ENCODE peak calls at places on chromosomes 3 and 15, in four cellular contexts. F, W, J and D are unnamed samples.

GRCh38 chr15:78933187-78934062 is 11.4 kb downstream of the CTSH start:
- DNase-seq in W (no peak), F (no peak), J (no peak), D (no peak)

GRCh38 chr3:57110797-57111196 is 50.3 kb downstream of the SPATA12 start:
- DNase-seq in W (no peak), J (no peak), F (no peak), D (no peak)

GRCh38 chr15:58864602-58865419 is 68.7 kb downstream of the SLTM start:
- DNase-seq in W (peak; percentile 32), J (peak; percentile 3), F (peak; percentile 68), D (peak; percentile 44)

GRCh38 chr3:27722957-27723802 is 1.1 kb upstream of the EOMES start:
- DNase-seq in F (no peak), W (peak; percentile 40), J (no peak), D (no peak)

GRCh38 chr3:167739190-167739589 is 3.7 kb downstream of the SERPINI1 start:
- DNase-seq in J (no peak), W (no peak), F (no peak), D (no peak)

GRCh38 chr3:110799236-110799635 is 272.4 kb upstream of the NECTIN3 start:
- DNase-seq in J (no peak), F (no peak), W (no peak), D (no peak)

GRCh38 chr3:149833241-149833640 is 20.2 kb downstream of the RNF13 start:
- DNase-seq in J (no peak), F (no peak), W (no peak), D (no peak)

GRCh38 chr3:25424238-25425013 is 3.6 kb upstream of the RARB start:
- DNase-seq in F (no peak), W (no peak), J (no peak), D (no peak)

GRCh38 chr15:37289109-37289765 is 188.9 kb upstream of the MEIS2 start:
- DNase-seq in W (no peak), F (no peak), J (no peak), D (no peak)

GRCh38 chr15:69760263-69760855 is 307.7 kb downstream of the RPLP1 start:
- DNase-seq in W (no peak), J (no peak), F (no peak), D (no peak)

GRCh38 chr3:27545061-27545460 is 60.9 kb upstream of the SLC4A7 start:
- DNase-seq in W (no peak), F (no peak), J (no peak), D (no peak)

GRCh38 chr3:106119691-106120090 is 250.9 kb upstream of the CBLB start:
- DNase-seq in W (no peak), J (no peak), F (no peak), D (no peak)

GRCh38 chr3:23948761-23949160 is 3.7 kb downstream of the NR1D2 start:
- DNase-seq in F (no peak), W (no peak), J (no peak), D (no peak)

GRCh38 chr15:67824900-67825879 is at the start of gene SKOR1:
- DNase-seq in W (peak; percentile 73), J (no peak), F (no peak), D (peak; percentile 64)

GRCh38 chr15:75713338-75713895 is 769 bp upstream of the CSPG4 start:
- DNase-seq in F (no peak), W (no peak), J (no peak), D (no peak)

GRCh38 chr3:196227086-196227485 is 10.8 kb downstream of the SLC51A start:
- DNase-seq in W (no peak), F (no peak), J (no peak), D (no peak)

GRCh38 chr15:91304794-91305193 is 204.7 kb downstream of the SV2B start:
- DNase-seq in J (no peak), F (no peak), W (no peak), D (no peak)

GRCh38 chr3:168047190-168047795 is 48.4 kb downstream of the GOLIM4 start:
- DNase-seq in F (no peak), J (peak; percentile 37), W (peak; percentile 52), D (peak; percentile 47)

GRCh38 chr3:61985020-61985419 is 388.3 kb downstream of the FEZF2 start:
- DNase-seq in J (no peak), F (no peak), W (no peak), D (no peak)

GRCh38 chr3:187750513-187751123 is 5.3 kb upstream of the BCL6 start:
- DNase-seq in W (no peak), F (no peak), J (no peak), D (no peak)

GRCh38 chr3:158918008-158918407 is 116.2 kb downstream of the MFSD1 start:
- DNase-seq in W (peak; percentile 26), F (no peak), J (no peak), D (peak; percentile 24)

GRCh38 chr3:134772591-134772990 is 22.5 kb upstream of the EPHB1 start:
- DNase-seq in F (no peak), W (no peak), J (no peak), D (no peak)

GRCh38 chr15:66101715-66102395 is 151.7 kb downstream of the MEGF11 start:
- DNase-seq in W (no peak), J (no peak), F (no peak), D (no peak)

GRCh38 chr3:159265705-159266104 is 463.9 kb downstream of the MFSD1 start:
- DNase-seq in J (no peak), W (no peak), F (no peak), D (no peak)

GRCh38 chr3:17645074-17645698 is 97.2 kb downstream of the TBC1D5 start:
- DNase-seq in J (peak; percentile 27), F (no peak), W (no peak), D (no peak)

GRCh38 chr3:44045476-44046275 is 196.0 kb upstream of the TOPAZ1 start:
- DNase-seq in W (peak; percentile 75), F (no peak), J (no peak), D (peak; percentile 74)

GRCh38 chr3:129793356-129793755 is 100.2 kb downstream of the TMCC1 start:
- DNase-seq in F (no peak), W (peak; percentile 19), J (no peak), D (no peak)

GRCh38 chr15:72797338-72797689 is 13.8 kb upstream of the ADPGK start:
- DNase-seq in F (no peak), J (no peak), W (no peak), D (no peak)

GRCh38 chr15:85611361-85611760 is 183.4 kb downstream of the KLHL25 start:
- DNase-seq in F (no peak), J (no peak), W (no peak), D (no peak)

DNA sequence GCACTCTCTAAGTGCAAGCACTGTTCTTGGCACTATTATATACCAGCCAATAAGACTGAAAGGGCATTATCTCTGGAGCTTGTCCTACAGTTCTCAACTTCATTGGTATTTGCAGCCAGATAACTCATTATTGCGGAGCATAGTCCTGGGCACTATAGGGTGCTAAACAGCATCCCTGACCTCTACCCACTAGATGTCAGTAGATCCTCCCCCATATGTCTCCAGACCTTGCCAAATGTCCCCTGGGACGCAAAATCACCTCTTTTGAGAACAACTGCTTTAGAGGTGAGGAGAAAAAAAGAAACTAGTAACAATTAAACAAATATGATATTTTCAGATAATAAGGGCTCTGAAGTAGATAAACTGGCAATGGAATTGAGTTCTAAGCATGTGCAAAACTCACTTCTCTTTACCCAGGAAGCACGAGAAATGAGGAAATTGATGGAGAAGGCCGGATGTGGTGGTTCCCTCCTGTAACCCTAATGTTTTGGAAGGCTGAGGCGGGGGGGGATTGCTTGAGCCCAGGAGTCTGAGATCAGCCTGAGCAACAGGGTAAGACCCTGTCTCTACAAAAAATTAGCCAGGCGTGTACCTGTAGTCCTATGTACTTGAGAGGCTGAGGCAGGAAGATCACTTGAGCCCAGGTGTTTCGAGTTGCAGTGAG is 61.4 kb downstream of the FRMD4B start:
- DNase-seq in W (no peak), F (no peak), J (no peak), D (no peak)
- TF ChIP-seq CTCF in W (peak; percentile 65), F (no peak), J (no peak), D (peak; percentile 40)

GRCh38 chr3:49120096-49120437 is 556 bp downstream of the USP19 start:
- DNase-seq in F (no peak), J (no peak), W (peak; percentile 48), D (no peak)
- TF ChIP-seq CTCF in F (no peak), J (no peak), W (no peak), D (no peak)

DNA sequence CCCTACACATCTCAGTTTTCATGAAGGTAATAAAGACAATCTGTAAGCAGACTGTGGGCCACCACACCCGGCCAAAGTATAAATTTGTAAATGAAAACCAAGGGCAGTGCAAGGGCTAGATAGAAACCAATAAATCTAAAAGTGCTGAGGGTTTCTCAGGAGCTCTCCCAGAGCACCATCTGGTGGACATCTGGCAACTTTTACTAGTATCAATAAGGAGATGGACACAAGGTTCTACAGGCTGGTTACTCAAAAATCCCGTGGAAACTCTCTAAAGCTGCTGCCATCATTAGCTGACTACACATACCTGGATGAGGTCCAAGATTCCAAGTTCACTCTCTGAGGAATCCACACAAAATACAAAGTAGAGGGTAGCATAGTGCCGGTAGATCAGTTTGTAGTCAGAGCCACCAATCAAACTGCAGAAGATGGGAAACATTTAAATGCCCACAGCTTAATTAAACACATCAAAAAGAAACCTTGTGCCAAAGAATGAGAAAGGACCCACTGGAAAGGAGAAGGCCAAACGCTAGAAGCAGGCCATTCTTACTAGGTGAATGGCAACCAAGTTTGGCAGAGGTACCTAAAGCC is 5.5 kb downstream of the AP3S2 start:
- DNase-seq in F (no peak), W (no peak), J (peak; percentile 34), D (no peak)
- TF ChIP-seq CTCF in F (no peak), W (peak; percentile 25), J (no peak), D (no peak)

GRCh38 chr15:25437751-25438600 is 848 bp downstream of the UBE3A start:
- DNase-seq in J (peak; percentile 27), W (peak; percentile 69), F (peak; percentile 75), D (peak; percentile 74)
- TF ChIP-seq CTCF in J (no peak), W (peak; percentile 74), F (no peak), D (peak; percentile 86)

GRCh38 chr15:98658831-98659699 is 10.7 kb downstream of the IGF1R start:
- DNase-seq in J (peak; percentile 59), F (no peak), W (peak; percentile 77), D (peak; percentile 69)
- TF ChIP-seq CTCF in J (peak; percentile 43), F (peak; percentile 61), W (peak; percentile 93), D (peak; percentile 87)

GRCh38 chr3:184145120-184145524 is 10.0 kb downstream of the EIF2B5 start:
- DNase-seq in W (no peak), F (no peak), J (peak; percentile 56), D (no peak)
- TF ChIP-seq CTCF in W (peak; percentile 37), F (no peak), J (no peak), D (peak; percentile 43)

DNA sequence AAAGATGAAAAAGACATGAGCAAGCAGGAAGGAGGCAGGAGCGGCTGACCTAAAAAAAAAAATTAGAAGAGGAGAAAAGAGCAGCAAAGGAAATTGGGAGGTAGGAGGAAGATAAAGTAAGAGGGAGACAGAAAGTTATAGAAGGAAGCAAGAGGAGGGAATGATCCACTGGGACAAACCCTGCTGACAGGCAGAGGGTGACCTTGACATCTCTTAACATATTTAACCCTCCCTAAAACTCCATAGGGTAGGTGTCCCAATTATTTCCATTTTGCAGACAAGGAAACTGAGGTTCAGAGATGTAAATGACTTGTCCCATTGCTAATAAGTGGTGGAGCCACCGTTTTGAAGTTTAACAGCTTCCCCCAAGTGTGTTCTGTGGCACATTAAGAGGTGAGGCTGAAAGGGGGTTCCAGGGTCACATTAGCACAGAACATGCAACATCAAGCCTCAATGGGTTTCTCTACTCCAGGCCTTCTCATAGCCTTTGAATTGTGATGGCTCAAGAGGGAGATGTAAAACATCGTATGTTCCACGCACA is 37.4 kb upstream of the PRICKLE2 start:
- DNase-seq in F (no peak), J (no peak), W (no peak), D (no peak)
- TF ChIP-seq CTCF in F (no peak), J (no peak), W (no peak), D (no peak)